ENCODE peak calls at places on chromosomes 1 and 21, in six cellular contexts. One of them, this sample, is unnamed.

GRCh38 chr1:31551206-31551605 is 25.1 kb upstream of the TINAGL1 start:
- DNase-seq in iris pigment epithelial cell: no peak
- DNase-seq in activated CD4-positive, CD25-positive, alpha-beta regulatory T cell treated with anti-CD3 and anti-CD28 coated beads, Interleukin-2, amount 50 U/mL, for 16 hours: no peak
- DNase-seq in mesendoderm: no peak
- DNase-seq in iPS-NIHi11: no peak
- DNase-seq in left cardiac atrium: no peak
- DNase-seq in this sample: peak; percentile 74

GRCh38 chr21:27220416-27220815 is 253.5 kb upstream of the ADAMTS5 start:
- DNase-seq in activated CD4-positive, CD25-positive, alpha-beta regulatory T cell treated with anti-CD3 and anti-CD28 coated beads, Interleukin-2, amount 50 U/mL, for 16 hours: no peak
- DNase-seq in left cardiac atrium: no peak
- DNase-seq in iris pigment epithelial cell: no peak
- DNase-seq in mesendoderm: no peak
- DNase-seq in iPS-NIHi11: no peak
- DNase-seq in this sample: peak; percentile 16

GRCh38 chr1:12428334-12428733 is 189.7 kb downstream of the DHRS3 start:
- DNase-seq in activated CD4-positive, CD25-positive, alpha-beta regulatory T cell treated with anti-CD3 and anti-CD28 coated beads, Interleukin-2, amount 50 U/mL, for 16 hours: no peak
- DNase-seq in left cardiac atrium: no peak
- DNase-seq in iPS-NIHi11: no peak
- DNase-seq in mesendoderm: no peak
- DNase-seq in iris pigment epithelial cell: no peak
- DNase-seq in this sample: no peak

GRCh38 chr1:230157409-230158390 is 90.7 kb downstream of the GALNT2 start:
- DNase-seq in iris pigment epithelial cell: no peak
- DNase-seq in left cardiac atrium: no peak
- DNase-seq in iPS-NIHi11: no peak
- DNase-seq in mesendoderm: no peak
- DNase-seq in activated CD4-positive, CD25-positive, alpha-beta regulatory T cell treated with anti-CD3 and anti-CD28 coated beads, Interleukin-2, amount 50 U/mL, for 16 hours: no peak
- DNase-seq in this sample: no peak

GRCh38 chr1:108643492-108644333 is 17.2 kb downstream of the HENMT1 start:
- DNase-seq in iPS-NIHi11: peak; percentile 54
- DNase-seq in mesendoderm: peak; percentile 63
- DNase-seq in activated CD4-positive, CD25-positive, alpha-beta regulatory T cell treated with anti-CD3 and anti-CD28 coated beads, Interleukin-2, amount 50 U/mL, for 16 hours: no peak
- DNase-seq in iris pigment epithelial cell: peak; percentile 81
- DNase-seq in left cardiac atrium: peak; percentile 41
- DNase-seq in this sample: peak; percentile 90

GRCh38 chr1:203163891-203164635 is 11.6 kb downstream of the MYBPH start:
- DNase-seq in activated CD4-positive, CD25-positive, alpha-beta regulatory T cell treated with anti-CD3 and anti-CD28 coated beads, Interleukin-2, amount 50 U/mL, for 16 hours: no peak
- DNase-seq in left cardiac atrium: no peak
- DNase-seq in iris pigment epithelial cell: no peak
- DNase-seq in iPS-NIHi11: no peak
- DNase-seq in mesendoderm: no peak
- DNase-seq in this sample: no peak

GRCh38 chr1:3732747-3733602 is 19.3 kb upstream of the CCDC27 start:
- DNase-seq in iris pigment epithelial cell: no peak
- DNase-seq in iPS-NIHi11: peak; percentile 82
- DNase-seq in activated CD4-positive, CD25-positive, alpha-beta regulatory T cell treated with anti-CD3 and anti-CD28 coated beads, Interleukin-2, amount 50 U/mL, for 16 hours: no peak
- DNase-seq in left cardiac atrium: no peak
- DNase-seq in mesendoderm: peak; percentile 81
- DNase-seq in this sample: no peak

GRCh38 chr1:155226910-155227260 is 18.4 kb downstream of the MTX1 start:
- DNase-seq in activated CD4-positive, CD25-positive, alpha-beta regulatory T cell treated with anti-CD3 and anti-CD28 coated beads, Interleukin-2, amount 50 U/mL, for 16 hours: no peak
- DNase-seq in mesendoderm: no peak
- DNase-seq in left cardiac atrium: peak; percentile 58
- DNase-seq in iPS-NIHi11: peak; percentile 62
- DNase-seq in iris pigment epithelial cell: peak; percentile 54
- DNase-seq in this sample: no peak

GRCh38 chr1:94936861-94937620 is 10.1 kb upstream of the CNN3 start:
- DNase-seq in activated CD4-positive, CD25-positive, alpha-beta regulatory T cell treated with anti-CD3 and anti-CD28 coated beads, Interleukin-2, amount 50 U/mL, for 16 hours: no peak
- DNase-seq in left cardiac atrium: no peak
- DNase-seq in mesendoderm: peak; percentile 77
- DNase-seq in iris pigment epithelial cell: peak; percentile 75
- DNase-seq in iPS-NIHi11: no peak
- DNase-seq in this sample: peak; percentile 53

GRCh38 chr1:19762175-19762779 is 37.4 kb downstream of the TMCO4 start:
- DNase-seq in left cardiac atrium: no peak
- DNase-seq in activated CD4-positive, CD25-positive, alpha-beta regulatory T cell treated with anti-CD3 and anti-CD28 coated beads, Interleukin-2, amount 50 U/mL, for 16 hours: no peak
- DNase-seq in iPS-NIHi11: peak; percentile 86
- DNase-seq in iris pigment epithelial cell: peak; percentile 15
- DNase-seq in mesendoderm: peak; percentile 46
- DNase-seq in this sample: peak; percentile 26

GRCh38 chr1:206723500-206724472 is 39.1 kb downstream of the MAPKAPK2 start:
- DNase-seq in mesendoderm: peak; percentile 81
- DNase-seq in iris pigment epithelial cell: peak; percentile 87
- DNase-seq in activated CD4-positive, CD25-positive, alpha-beta regulatory T cell treated with anti-CD3 and anti-CD28 coated beads, Interleukin-2, amount 50 U/mL, for 16 hours: no peak
- DNase-seq in left cardiac atrium: peak; percentile 62
- DNase-seq in iPS-NIHi11: peak; percentile 39
- DNase-seq in this sample: peak; percentile 94

GRCh38 chr1:204826970-204827369 is 43.7 kb upstream of the NFASC start:
- DNase-seq in iris pigment epithelial cell: no peak
- DNase-seq in left cardiac atrium: no peak
- DNase-seq in activated CD4-positive, CD25-positive, alpha-beta regulatory T cell treated with anti-CD3 and anti-CD28 coated beads, Interleukin-2, amount 50 U/mL, for 16 hours: no peak
- DNase-seq in mesendoderm: peak; percentile 90
- DNase-seq in iPS-NIHi11: peak; percentile 65
- DNase-seq in this sample: peak; percentile 22

GRCh38 chr1:33346921-33347649 is 26.2 kb upstream of the A3GALT2 start:
- DNase-seq in iPS-NIHi11: no peak
- DNase-seq in iris pigment epithelial cell: peak; percentile 96
- DNase-seq in mesendoderm: peak; percentile 78
- DNase-seq in activated CD4-positive, CD25-positive, alpha-beta regulatory T cell treated with anti-CD3 and anti-CD28 coated beads, Interleukin-2, amount 50 U/mL, for 16 hours: no peak
- DNase-seq in left cardiac atrium: peak; percentile 81
- DNase-seq in this sample: peak; percentile 89

GRCh38 chr1:216210081-216210480 is 213.2 kb downstream of the USH2A start:
- DNase-seq in iPS-NIHi11: no peak
- DNase-seq in mesendoderm: no peak
- DNase-seq in left cardiac atrium: no peak
- DNase-seq in activated CD4-positive, CD25-positive, alpha-beta regulatory T cell treated with anti-CD3 and anti-CD28 coated beads, Interleukin-2, amount 50 U/mL, for 16 hours: no peak
- DNase-seq in iris pigment epithelial cell: peak; percentile 3
- DNase-seq in this sample: no peak

GRCh38 chr1:207021139-207021861 is 11.3 kb downstream of the C1orf116 start:
- DNase-seq in iris pigment epithelial cell: peak; percentile 41
- DNase-seq in iPS-NIHi11: no peak
- DNase-seq in left cardiac atrium: no peak
- DNase-seq in activated CD4-positive, CD25-positive, alpha-beta regulatory T cell treated with anti-CD3 and anti-CD28 coated beads, Interleukin-2, amount 50 U/mL, for 16 hours: no peak
- DNase-seq in mesendoderm: peak; percentile 59
- DNase-seq in this sample: peak; percentile 63

GRCh38 chr1:192167941-192168685 is 9.9 kb downstream of the RGS18 start:
- DNase-seq in activated CD4-positive, CD25-positive, alpha-beta regulatory T cell treated with anti-CD3 and anti-CD28 coated beads, Interleukin-2, amount 50 U/mL, for 16 hours: no peak
- DNase-seq in left cardiac atrium: no peak
- DNase-seq in iris pigment epithelial cell: peak; percentile 30
- DNase-seq in mesendoderm: no peak
- DNase-seq in iPS-NIHi11: no peak
- DNase-seq in this sample: peak; percentile 80

GRCh38 chr1:25111706-25112105 is 120.6 kb downstream of the SYF2 start:
- DNase-seq in iPS-NIHi11: no peak
- DNase-seq in left cardiac atrium: no peak
- DNase-seq in iris pigment epithelial cell: no peak
- DNase-seq in activated CD4-positive, CD25-positive, alpha-beta regulatory T cell treated with anti-CD3 and anti-CD28 coated beads, Interleukin-2, amount 50 U/mL, for 16 hours: no peak
- DNase-seq in mesendoderm: no peak
- DNase-seq in this sample: no peak

GRCh38 chr1:210775289-210775688 is 358.7 kb downstream of the KCNH1 start:
- DNase-seq in iris pigment epithelial cell: no peak
- DNase-seq in mesendoderm: no peak
- DNase-seq in iPS-NIHi11: no peak
- DNase-seq in activated CD4-positive, CD25-positive, alpha-beta regulatory T cell treated with anti-CD3 and anti-CD28 coated beads, Interleukin-2, amount 50 U/mL, for 16 hours: no peak
- DNase-seq in left cardiac atrium: no peak
- DNase-seq in this sample: no peak

GRCh38 chr1:178536844-178537371 is 24.0 kb downstream of the TEX35 start:
- DNase-seq in iris pigment epithelial cell: peak; percentile 99
- DNase-seq in left cardiac atrium: peak; percentile 71
- DNase-seq in activated CD4-positive, CD25-positive, alpha-beta regulatory T cell treated with anti-CD3 and anti-CD28 coated beads, Interleukin-2, amount 50 U/mL, for 16 hours: no peak
- DNase-seq in mesendoderm: peak; percentile 65
- DNase-seq in iPS-NIHi11: no peak
- DNase-seq in this sample: peak; percentile 99

GRCh38 chr1:209431402-209431801 is 152.1 kb upstream of the CAMK1G start:
- DNase-seq in iPS-NIHi11: no peak
- DNase-seq in activated CD4-positive, CD25-positive, alpha-beta regulatory T cell treated with anti-CD3 and anti-CD28 coated beads, Interleukin-2, amount 50 U/mL, for 16 hours: no peak
- DNase-seq in mesendoderm: no peak
- DNase-seq in left cardiac atrium: no peak
- DNase-seq in iris pigment epithelial cell: no peak
- DNase-seq in this sample: no peak

GRCh38 chr1:36083635-36084501 is at the start of gene TEKT2:
- DNase-seq in iris pigment epithelial cell: no peak
- DNase-seq in iPS-NIHi11: peak; percentile 93
- DNase-seq in left cardiac atrium: no peak
- DNase-seq in mesendoderm: peak; percentile 88
- DNase-seq in activated CD4-positive, CD25-positive, alpha-beta regulatory T cell treated with anti-CD3 and anti-CD28 coated beads, Interleukin-2, amount 50 U/mL, for 16 hours: no peak
- DNase-seq in this sample: no peak

GRCh38 chr1:74689800-74690696 is 16.5 kb upstream of the ERICH3 start:
- DNase-seq in activated CD4-positive, CD25-positive, alpha-beta regulatory T cell treated with anti-CD3 and anti-CD28 coated beads, Interleukin-2, amount 50 U/mL, for 16 hours: no peak
- DNase-seq in iPS-NIHi11: peak; percentile 37
- DNase-seq in left cardiac atrium: no peak
- DNase-seq in mesendoderm: peak; percentile 70
- DNase-seq in iris pigment epithelial cell: peak; percentile 51
- DNase-seq in this sample: peak; percentile 75

GRCh38 chr1:214416417-214417212 is 134.8 kb downstream of the PTPN14 start:
- DNase-seq in iris pigment epithelial cell: peak; percentile 65
- DNase-seq in left cardiac atrium: no peak
- DNase-seq in activated CD4-positive, CD25-positive, alpha-beta regulatory T cell treated with anti-CD3 and anti-CD28 coated beads, Interleukin-2, amount 50 U/mL, for 16 hours: no peak
- DNase-seq in mesendoderm: no peak
- DNase-seq in iPS-NIHi11: no peak
- DNase-seq in this sample: peak; percentile 81

GRCh38 chr1:938711-939504 is 15.2 kb downstream of the SAMD11 start:
- DNase-seq in iPS-NIHi11: peak; percentile 78
- DNase-seq in mesendoderm: peak; percentile 75
- DNase-seq in left cardiac atrium: no peak
- DNase-seq in iris pigment epithelial cell: no peak
- DNase-seq in activated CD4-positive, CD25-positive, alpha-beta regulatory T cell treated with anti-CD3 and anti-CD28 coated beads, Interleukin-2, amount 50 U/mL, for 16 hours: no peak
- DNase-seq in this sample: no peak

GRCh38 chr1:225851810-225852209 is 30.4 kb downstream of the TMEM63A start:
- DNase-seq in iris pigment epithelial cell: no peak
- DNase-seq in iPS-NIHi11: no peak
- DNase-seq in left cardiac atrium: no peak
- DNase-seq in mesendoderm: no peak
- DNase-seq in activated CD4-positive, CD25-positive, alpha-beta regulatory T cell treated with anti-CD3 and anti-CD28 coated beads, Interleukin-2, amount 50 U/mL, for 16 hours: no peak
- DNase-seq in this sample: no peak

GRCh38 chr1:156836892-156837291 is 20.2 kb upstream of the SH2D2A start:
- DNase-seq in iPS-NIHi11: no peak
- DNase-seq in activated CD4-positive, CD25-positive, alpha-beta regulatory T cell treated with anti-CD3 and anti-CD28 coated beads, Interleukin-2, amount 50 U/mL, for 16 hours: no peak
- DNase-seq in mesendoderm: no peak
- DNase-seq in iris pigment epithelial cell: no peak
- DNase-seq in left cardiac atrium: no peak
- DNase-seq in this sample: no peak

GRCh38 chr1:181482521-181483083 is 715 bp upstream of the CACNA1E start:
- DNase-seq in iris pigment epithelial cell: peak; percentile 27
- DNase-seq in activated CD4-positive, CD25-positive, alpha-beta regulatory T cell treated with anti-CD3 and anti-CD28 coated beads, Interleukin-2, amount 50 U/mL, for 16 hours: no peak
- DNase-seq in mesendoderm: peak; percentile 72
- DNase-seq in iPS-NIHi11: peak; percentile 79
- DNase-seq in left cardiac atrium: peak; percentile 37
- DNase-seq in this sample: no peak

GRCh38 chr1:202018476-202019234 is 8.3 kb downstream of the ELF3 start:
- DNase-seq in iris pigment epithelial cell: peak; percentile 21
- DNase-seq in mesendoderm: peak; percentile 43
- DNase-seq in activated CD4-positive, CD25-positive, alpha-beta regulatory T cell treated with anti-CD3 and anti-CD28 coated beads, Interleukin-2, amount 50 U/mL, for 16 hours: no peak
- DNase-seq in left cardiac atrium: no peak
- DNase-seq in iPS-NIHi11: peak; percentile 32
- DNase-seq in this sample: no peak

GRCh38 chr1:228058981-228059535 is 23.4 kb upstream of the ARF1 start:
- DNase-seq in iris pigment epithelial cell: no peak
- DNase-seq in mesendoderm: no peak
- DNase-seq in iPS-NIHi11: no peak
- DNase-seq in left cardiac atrium: no peak
- DNase-seq in activated CD4-positive, CD25-positive, alpha-beta regulatory T cell treated with anti-CD3 and anti-CD28 coated beads, Interleukin-2, amount 50 U/mL, for 16 hours: no peak
- DNase-seq in this sample: no peak

GRCh38 chr21:44886113-44887075 is 12.9 kb upstream of the PTTG1IP start:
- DNase-seq in left cardiac atrium: no peak
- DNase-seq in iris pigment epithelial cell: no peak
- DNase-seq in mesendoderm: no peak
- DNase-seq in activated CD4-positive, CD25-positive, alpha-beta regulatory T cell treated with anti-CD3 and anti-CD28 coated beads, Interleukin-2, amount 50 U/mL, for 16 hours: no peak
- DNase-seq in iPS-NIHi11: no peak
- DNase-seq in this sample: no peak